ENCODE peak calls at places on chromosome 14, in ten cellular contexts. One of them, this sample, is unnamed.
A peak's percentile ranks its signal among the peaks of the same experiment; 100 is the strongest.

GRCh38 chr14:99055816-99056215 is 216.2 kb downstream of the BCL11B start:
- DNase-seq in upper lobe of left lung: peak; percentile 48
- DNase-seq in sigmoid colon: no peak
- DNase-seq in tibial nerve: no peak
- DNase-seq in adrenal gland: no peak
- DNase-seq in GM12878: no peak
- DNase-seq in HCT116: no peak
- DNase-seq in IMR-90: no peak
- DNase-seq in H1: no peak
- DNase-seq in heart left ventricle: no peak
- DNase-seq in this sample: peak; percentile 78

GRCh38 chr14:51780741-51781140 is 79.7 kb upstream of the GNG2 start:
- DNase-seq in tibial nerve: no peak
- DNase-seq in heart left ventricle: no peak
- DNase-seq in GM12878: no peak
- DNase-seq in HCT116: no peak
- DNase-seq in adrenal gland: no peak
- DNase-seq in IMR-90: peak; percentile 42
- DNase-seq in upper lobe of left lung: no peak
- DNase-seq in sigmoid colon: no peak
- DNase-seq in H1: no peak
- DNase-seq in this sample: no peak

GRCh38 chr14:53044486-53044885 is 93.6 kb upstream of the FERMT2 start:
- DNase-seq in upper lobe of left lung: no peak
- DNase-seq in GM12878: no peak
- DNase-seq in sigmoid colon: no peak
- DNase-seq in HCT116: no peak
- DNase-seq in adrenal gland: no peak
- DNase-seq in IMR-90: peak; percentile 91
- DNase-seq in H1: no peak
- DNase-seq in heart left ventricle: no peak
- DNase-seq in tibial nerve: no peak
- DNase-seq in this sample: no peak

GRCh38 chr14:71242237-71242748 is 335.0 kb downstream of the PCNX1 start:
- DNase-seq in HCT116: no peak
- DNase-seq in sigmoid colon: no peak
- DNase-seq in heart left ventricle: no peak
- DNase-seq in H1: no peak
- DNase-seq in GM12878: no peak
- DNase-seq in adrenal gland: peak; percentile 90
- DNase-seq in IMR-90: peak; percentile 78
- DNase-seq in tibial nerve: no peak
- DNase-seq in upper lobe of left lung: no peak
- DNase-seq in this sample: no peak

GRCh38 chr14:77955816-77956796 is 156.2 kb downstream of the ADCK1 start:
- DNase-seq in HCT116: no peak
- DNase-seq in tibial nerve: no peak
- DNase-seq in sigmoid colon: no peak
- DNase-seq in GM12878: no peak
- DNase-seq in upper lobe of left lung: no peak
- DNase-seq in H1: no peak
- DNase-seq in heart left ventricle: no peak
- DNase-seq in adrenal gland: no peak
- DNase-seq in IMR-90: no peak
- DNase-seq in this sample: no peak

GRCh38 chr14:36655963-36656768 is 5.5 kb upstream of the PAX9 start:
- DNase-seq in H1: peak; percentile 91
- DNase-seq in heart left ventricle: no peak
- DNase-seq in GM12878: no peak
- DNase-seq in upper lobe of left lung: no peak
- DNase-seq in tibial nerve: no peak
- DNase-seq in IMR-90: no peak
- DNase-seq in adrenal gland: no peak
- DNase-seq in HCT116: peak; percentile 54
- DNase-seq in sigmoid colon: no peak
- DNase-seq in this sample: no peak

GRCh38 chr14:45249847-45250575 is 3.0 kb downstream of the MIS18BP1 start:
- DNase-seq in H1: no peak
- DNase-seq in heart left ventricle: no peak
- DNase-seq in adrenal gland: no peak
- DNase-seq in tibial nerve: no peak
- DNase-seq in GM12878: no peak
- DNase-seq in upper lobe of left lung: no peak
- DNase-seq in sigmoid colon: peak; percentile 74
- DNase-seq in IMR-90: peak; percentile 94
- DNase-seq in HCT116: no peak
- DNase-seq in this sample: no peak

GRCh38 chr14:94041551-94042346 is 15.6 kb downstream of the OTUB2 start:
- DNase-seq in sigmoid colon: no peak
- DNase-seq in HCT116: no peak
- DNase-seq in IMR-90: peak; percentile 78
- DNase-seq in heart left ventricle: peak; percentile 70
- DNase-seq in GM12878: no peak
- DNase-seq in adrenal gland: no peak
- DNase-seq in upper lobe of left lung: peak; percentile 67
- DNase-seq in H1: no peak
- DNase-seq in tibial nerve: no peak
- DNase-seq in this sample: no peak

GRCh38 chr14:104586832-104587620 is 7.5 kb downstream of the C14orf180 start:
- DNase-seq in tibial nerve: no peak
- DNase-seq in heart left ventricle: peak; percentile 89
- DNase-seq in H1: no peak
- DNase-seq in adrenal gland: peak; percentile 30
- DNase-seq in IMR-90: no peak
- DNase-seq in HCT116: no peak
- DNase-seq in upper lobe of left lung: no peak
- DNase-seq in GM12878: no peak
- DNase-seq in sigmoid colon: no peak
- DNase-seq in this sample: no peak

GRCh38 chr14:93105362-93105761 is 10.4 kb downstream of the ITPK1 start:
- DNase-seq in heart left ventricle: peak; percentile 67
- DNase-seq in tibial nerve: no peak
- DNase-seq in sigmoid colon: no peak
- DNase-seq in IMR-90: peak; percentile 75
- DNase-seq in adrenal gland: peak; percentile 38
- DNase-seq in GM12878: no peak
- DNase-seq in H1: no peak
- DNase-seq in upper lobe of left lung: peak; percentile 89
- DNase-seq in HCT116: no peak
- DNase-seq in this sample: peak; percentile 65

GRCh38 chr14:50362791-50363733 is 33.6 kb downstream of the CDKL1 start:
- DNase-seq in upper lobe of left lung: no peak
- DNase-seq in heart left ventricle: no peak
- DNase-seq in adrenal gland: no peak
- DNase-seq in sigmoid colon: no peak
- DNase-seq in tibial nerve: no peak
- DNase-seq in GM12878: no peak
- DNase-seq in IMR-90: peak; percentile 14
- DNase-seq in HCT116: no peak
- DNase-seq in H1: no peak
- DNase-seq in this sample: no peak

GRCh38 chr14:59336078-59336477 is 129.1 kb downstream of the GPR135 start:
- DNase-seq in sigmoid colon: no peak
- DNase-seq in IMR-90: no peak
- DNase-seq in upper lobe of left lung: no peak
- DNase-seq in HCT116: no peak
- DNase-seq in H1: no peak
- DNase-seq in tibial nerve: no peak
- DNase-seq in heart left ventricle: no peak
- DNase-seq in GM12878: no peak
- DNase-seq in adrenal gland: no peak
- DNase-seq in this sample: no peak
- H3K4me1 ChIP-seq in sigmoid colon: peaks cover 95% of the 10 kb centered on the region
- H3K4me1 ChIP-seq in IMR-90: peaks cover 9% of the 10 kb centered on the region
- H3K4me1 ChIP-seq in upper lobe of left lung: peaks cover 42% of the 10 kb centered on the region
- H3K4me1 ChIP-seq in HCT116: no peaks in the 10 kb centered on the region
- H3K4me1 ChIP-seq in H1: peaks cover 2% of the 10 kb centered on the region
- H3K4me1 ChIP-seq in tibial nerve: peaks cover 50% of the 10 kb centered on the region
- H3K4me1 ChIP-seq in heart left ventricle: peaks cover 66% of the 10 kb centered on the region
- H3K4me1 ChIP-seq in GM12878: no peaks in the 10 kb centered on the region
- H3K4me1 ChIP-seq in adrenal gland: peaks cover 30% of the 10 kb centered on the region
- H3K4me1 ChIP-seq in this sample: no peaks in the 10 kb centered on the region

DNA sequence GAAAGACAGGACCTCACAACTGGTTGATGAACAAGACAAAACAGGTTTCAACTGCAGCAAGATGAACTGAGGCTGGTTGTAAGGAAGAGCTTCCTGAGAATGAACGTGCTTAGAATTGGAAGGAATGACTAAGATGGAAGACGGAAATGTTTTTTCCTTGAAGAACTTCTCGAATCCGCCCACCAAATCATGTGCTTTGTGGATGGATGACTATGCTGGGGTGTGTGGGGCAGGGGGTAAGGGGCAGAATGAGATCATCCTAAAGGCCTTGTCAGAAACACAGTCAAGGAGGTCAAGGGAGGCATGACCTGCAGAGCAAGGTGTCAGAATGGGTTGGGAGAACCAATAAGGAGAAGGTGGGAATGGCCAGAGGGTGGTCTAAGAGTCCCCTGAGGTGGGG is 84.3 kb downstream of the ACTN1 start:
- DNase-seq in tibial nerve: no peak
- DNase-seq in upper lobe of left lung: no peak
- DNase-seq in GM12878: no peak
- DNase-seq in HCT116: no peak
- DNase-seq in H1: no peak
- DNase-seq in adrenal gland: no peak
- DNase-seq in sigmoid colon: no peak
- DNase-seq in IMR-90: peak; percentile 76
- DNase-seq in heart left ventricle: no peak
- DNase-seq in this sample: no peak
- H3K36me3 ChIP-seq in tibial nerve: no peaks in the 10 kb centered on the region
- H3K36me3 ChIP-seq in upper lobe of left lung: peaks cover 87% of the 10 kb centered on the region
- H3K36me3 ChIP-seq in GM12878: no peaks in the 10 kb centered on the region
- H3K36me3 ChIP-seq in HCT116: peaks cover 33% of the 10 kb centered on the region
- H3K36me3 ChIP-seq in H1: peaks cover 54% of the 10 kb centered on the region
- H3K36me3 ChIP-seq in adrenal gland: no peaks in the 10 kb centered on the region
- H3K36me3 ChIP-seq in sigmoid colon: peaks cover 39% of the 10 kb centered on the region
- H3K36me3 ChIP-seq in IMR-90: peaks cover 90% of the 10 kb centered on the region
- H3K36me3 ChIP-seq in heart left ventricle: peaks cover 2% of the 10 kb centered on the region
- H3K36me3 ChIP-seq in this sample: peaks cover 44% of the 10 kb centered on the region

GRCh38 chr14:73740921-73741326 is 26.7 kb upstream of the PNMA1 start:
- DNase-seq in heart left ventricle: peak; percentile 81
- DNase-seq in GM12878: no peak
- DNase-seq in sigmoid colon: peak; percentile 91
- DNase-seq in upper lobe of left lung: peak; percentile 92
- DNase-seq in HCT116: peak; percentile 61
- DNase-seq in IMR-90: no peak
- DNase-seq in tibial nerve: peak; percentile 70
- DNase-seq in adrenal gland: peak; percentile 75
- DNase-seq in H1: no peak
- DNase-seq in this sample: no peak

GRCh38 chr14:73739174-73739898 is 25.2 kb upstream of the PNMA1 start:
- DNase-seq in upper lobe of left lung: no peak
- DNase-seq in IMR-90: no peak
- DNase-seq in GM12878: no peak
- DNase-seq in tibial nerve: no peak
- DNase-seq in sigmoid colon: peak; percentile 64
- DNase-seq in HCT116: no peak
- DNase-seq in adrenal gland: no peak
- DNase-seq in heart left ventricle: no peak
- DNase-seq in H1: no peak
- DNase-seq in this sample: no peak

GRCh38 chr14:73736842-73737241 is 22.7 kb upstream of the PNMA1 start:
- DNase-seq in IMR-90: no peak
- DNase-seq in sigmoid colon: no peak
- DNase-seq in tibial nerve: no peak
- DNase-seq in upper lobe of left lung: no peak
- DNase-seq in HCT116: no peak
- DNase-seq in GM12878: no peak
- DNase-seq in adrenal gland: no peak
- DNase-seq in H1: no peak
- DNase-seq in heart left ventricle: peak; percentile 25
- DNase-seq in this sample: no peak

GRCh38 chr14:73739899-73740685 is 25.9 kb upstream of the PNMA1 start:
- DNase-seq in upper lobe of left lung: no peak
- DNase-seq in heart left ventricle: no peak
- DNase-seq in HCT116: no peak
- DNase-seq in IMR-90: no peak
- DNase-seq in adrenal gland: peak; percentile 43
- DNase-seq in tibial nerve: no peak
- DNase-seq in sigmoid colon: peak; percentile 71
- DNase-seq in GM12878: no peak
- DNase-seq in H1: no peak
- DNase-seq in this sample: no peak

DNA sequence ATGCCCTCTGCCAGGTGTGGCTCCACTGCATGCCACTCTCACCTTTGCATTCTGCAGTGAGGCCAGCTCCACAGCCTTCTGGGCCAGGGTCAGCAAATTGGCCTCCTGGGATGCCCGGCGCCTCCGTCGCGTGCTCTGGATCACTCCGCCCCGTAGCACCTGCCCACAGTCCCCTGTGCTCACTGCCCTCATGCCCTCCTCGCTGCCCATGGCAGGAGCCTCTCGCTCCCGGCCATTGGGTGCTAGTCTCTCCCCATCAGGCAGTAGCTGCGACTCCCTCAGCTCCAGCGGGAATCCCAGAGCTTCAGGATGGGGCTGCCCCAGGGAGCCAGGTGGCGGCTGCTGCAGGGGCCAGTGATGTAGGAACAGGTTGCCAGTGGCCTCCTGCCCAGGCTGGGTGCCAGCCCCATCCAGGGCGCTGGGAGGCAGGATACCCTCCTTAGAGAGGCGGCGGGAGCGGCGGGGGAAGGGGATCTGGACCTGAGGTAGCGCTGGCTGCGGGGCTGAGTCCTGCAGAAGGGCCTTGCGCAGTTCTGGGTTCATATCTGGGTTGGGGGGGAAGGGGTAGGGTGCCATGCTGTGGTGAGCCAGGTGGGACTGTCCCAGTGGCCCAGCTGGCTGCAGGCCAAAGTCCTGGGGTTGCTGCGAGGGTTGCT is 24.5 kb upstream of the PNMA1 start:
- DNase-seq in adrenal gland: no peak
- DNase-seq in HCT116: no peak
- DNase-seq in sigmoid colon: peak; percentile 64
- DNase-seq in tibial nerve: no peak
- DNase-seq in GM12878: no peak
- DNase-seq in upper lobe of left lung: no peak
- DNase-seq in H1: no peak
- DNase-seq in IMR-90: no peak
- DNase-seq in heart left ventricle: no peak
- DNase-seq in this sample: no peak
- TF ChIP-seq POLR2A in adrenal gland: no peak
- TF ChIP-seq POLR2A in HCT116: no peak
- TF ChIP-seq POLR2A in sigmoid colon: no peak
- TF ChIP-seq POLR2A in tibial nerve: no peak
- TF ChIP-seq POLR2A in GM12878: peak; percentile 68
- TF ChIP-seq POLR2A in upper lobe of left lung: no peak
- TF ChIP-seq POLR2A in H1: no peak
- TF ChIP-seq POLR2A in IMR-90: no peak
- TF ChIP-seq POLR2A in heart left ventricle: no peak
- TF ChIP-seq POLR2A in this sample: no peak

DNA sequence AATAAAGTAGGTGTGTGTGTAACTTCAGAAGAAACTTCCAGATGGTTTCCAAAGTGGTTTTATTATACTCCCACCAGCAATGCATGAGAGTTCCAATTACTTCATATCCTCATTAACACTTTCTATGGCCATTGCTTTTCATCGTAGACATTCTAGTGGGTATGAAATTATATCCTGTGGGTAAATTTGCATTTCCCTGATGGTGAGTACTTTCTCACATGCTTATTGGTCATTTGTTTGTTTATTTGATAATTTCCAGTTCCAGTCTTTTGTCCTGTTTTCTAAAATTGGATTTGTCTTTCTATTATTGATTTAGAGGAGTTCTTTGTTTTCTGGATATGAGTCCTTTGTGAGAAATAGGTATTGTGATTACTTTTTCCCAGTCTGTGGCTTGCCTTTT is 70.9 kb downstream of the PRKCH start:
- DNase-seq in tibial nerve: no peak
- DNase-seq in adrenal gland: no peak
- DNase-seq in sigmoid colon: no peak
- DNase-seq in GM12878: no peak
- DNase-seq in heart left ventricle: no peak
- DNase-seq in IMR-90: no peak
- DNase-seq in H1: no peak
- DNase-seq in upper lobe of left lung: no peak
- DNase-seq in HCT116: no peak
- DNase-seq in this sample: no peak
- H3K4me1 ChIP-seq in tibial nerve: peaks cover 9% of the 10 kb centered on the region
- H3K4me1 ChIP-seq in adrenal gland: no peaks in the 10 kb centered on the region
- H3K4me1 ChIP-seq in sigmoid colon: no peaks in the 10 kb centered on the region
- H3K4me1 ChIP-seq in GM12878: peaks cover 44% of the 10 kb centered on the region
- H3K4me1 ChIP-seq in heart left ventricle: peaks cover 22% of the 10 kb centered on the region
- H3K4me1 ChIP-seq in IMR-90: no peaks in the 10 kb centered on the region
- H3K4me1 ChIP-seq in H1: no peaks in the 10 kb centered on the region
- H3K4me1 ChIP-seq in upper lobe of left lung: peaks cover 47% of the 10 kb centered on the region
- H3K4me1 ChIP-seq in HCT116: peaks cover 24% of the 10 kb centered on the region
- H3K4me1 ChIP-seq in this sample: no peaks in the 10 kb centered on the region

This sample was measured in Peyer's patch.